ENCODE peak calls at places on chromosome 10, in five cellular contexts. N is BE2C; M is HFFc6; Y is CD4-positive, alpha-beta T cell; U is GM06990. T is an unnamed sample.

GRCh38 chr10:23826399-23826798 is 382.5 kb upstream of the KIAA1217 start:
- DNase-seq in N (no peak), M (no peak), Y (no peak), U (no peak), T (peak; percentile 12)

GRCh38 chr10:1287493-1288480 is 231.6 kb downstream of the WDR37 start:
- DNase-seq in N (no peak), M (no peak), Y (no peak), U (no peak), T (no peak)

GRCh38 chr10:102408728-102409603 is 9.6 kb downstream of the PSD start:
- DNase-seq in N (peak; percentile 77), M (no peak), Y (peak; percentile 61), U (no peak), T (peak; percentile 81)

GRCh38 chr10:76998451-76998850 is 639.2 kb downstream of the KCNMA1 start:
- DNase-seq in N (no peak), M (no peak), Y (no peak), U (no peak), T (no peak)

GRCh38 chr10:17003666-17004065 is 125.9 kb downstream of the CUBN start:
- DNase-seq in N (peak; percentile 34), M (no peak), Y (no peak), U (no peak), T (no peak)

GRCh38 chr10:116122664-116123063 is 150.3 kb downstream of the GFRA1 start:
- DNase-seq in N (no peak), M (no peak), Y (no peak), U (no peak), T (no peak)

GRCh38 chr10:117519366-117519765 is 23.2 kb upstream of the EMX2 start:
- DNase-seq in N (no peak), M (no peak), Y (no peak), U (no peak), T (no peak)

GRCh38 chr10:3772349-3773222 is 12.4 kb downstream of the KLF6 start:
- DNase-seq in N (no peak), M (no peak), Y (no peak), U (no peak), T (no peak)

GRCh38 chr10:125056161-125057132 is 103.9 kb downstream of the CTBP2 start:
- DNase-seq in N (no peak), M (no peak), Y (no peak), U (no peak), T (no peak)

GRCh38 chr10:103854265-103854686 is 1.1 kb downstream of the SH3PXD2A start:
- DNase-seq in N (no peak), M (no peak), Y (no peak), U (no peak), T (no peak)

GRCh38 chr10:55091691-55092328 is 290.8 kb upstream of the PCDH15 start:
- DNase-seq in N (no peak), M (no peak), Y (no peak), U (no peak), T (peak; percentile 3)

GRCh38 chr10:24483701-24484100 is 240.0 kb downstream of the ARHGAP21 start:
- DNase-seq in N (no peak), M (peak; percentile 55), Y (no peak), U (no peak), T (no peak)

GRCh38 chr10:15141136-15142067 is 27.1 kb downstream of the NMT2 start:
- DNase-seq in N (no peak), M (no peak), Y (no peak), U (peak; percentile 29), T (peak; percentile 55)

GRCh38 chr10:61271127-61271780 is 181.9 kb downstream of the TMEM26 start:
- DNase-seq in N (no peak), M (peak; percentile 64), Y (no peak), U (no peak), T (no peak)

GRCh38 chr10:30059209-30060107 is at the start of gene JCAD:
- DNase-seq in N (peak; percentile 71), M (no peak), Y (peak; percentile 34), U (peak; percentile 27), T (peak; percentile 77)

GRCh38 chr10:1402016-1402820 is 335.1 kb downstream of the ADARB2 start:
- DNase-seq in N (no peak), M (no peak), Y (no peak), U (no peak), T (no peak)

GRCh38 chr10:130282492-130283233 is 146.5 kb downstream of the GLRX3 start:
- DNase-seq in N (no peak), M (no peak), Y (no peak), U (no peak), T (no peak)

GRCh38 chr10:58326967-58327381 is 7.8 kb upstream of the UBE2D1 start:
- DNase-seq in N (no peak), M (peak; percentile 39), Y (no peak), U (no peak), T (no peak)

GRCh38 chr10:61039868-61040267 is 95.9 kb upstream of the RHOBTB1 start:
- DNase-seq in N (no peak), M (no peak), Y (no peak), U (no peak), T (no peak)

GRCh38 chr10:76133597-76134255 is 702.3 kb downstream of the LRMDA start:
- DNase-seq in N (peak; percentile 55), M (no peak), Y (no peak), U (no peak), T (no peak)

GRCh38 chr10:100600218-100600617 is 64.5 kb downstream of the HIF1AN start:
- DNase-seq in N (no peak), M (no peak), Y (no peak), U (no peak), T (no peak)

GRCh38 chr10:89414879-89415821 is 782 bp downstream of the IFIT5 start:
- DNase-seq in N (peak; percentile 51), M (peak; percentile 27), Y (peak; percentile 42), U (peak; percentile 70), T (peak; percentile 52)

GRCh38 chr10:91424016-91424415 is 13.9 kb downstream of the HECTD2 start:
- DNase-seq in N (no peak), M (peak; percentile 3), Y (no peak), U (no peak), T (no peak)

GRCh38 chr10:91378061-91378460 is 32.1 kb upstream of the HECTD2 start:
- DNase-seq in N (peak; percentile 54), M (no peak), Y (no peak), U (no peak), T (no peak)

GRCh38 chr10:61335359-61335758 is 117.8 kb downstream of the TMEM26 start:
- DNase-seq in N (no peak), M (no peak), Y (no peak), U (no peak), T (no peak)

GRCh38 chr10:2202401-2202800 is 465.1 kb upstream of the ADARB2 start:
- DNase-seq in N (no peak), M (no peak), Y (no peak), U (no peak), T (no peak)

GRCh38 chr10:42491001-42491592 is 147.3 kb downstream of the ZNF33B start:
- DNase-seq in N (no peak), M (no peak), Y (no peak), U (no peak), T (no peak)

GRCh38 chr10:516766-517165 is 172.7 kb downstream of the DIP2C start:
- DNase-seq in N (no peak), M (no peak), Y (no peak), U (no peak), T (no peak)

GRCh38 chr10:99695761-99696160 is 36.2 kb downstream of the COX15 start:
- DNase-seq in N (no peak), M (peak; percentile 26), Y (no peak), U (no peak), T (no peak)

GRCh38 chr10:5349362-5349761 is 15.4 kb upstream of the UCN3 start:
- DNase-seq in N (no peak), M (no peak), Y (no peak), U (no peak), T (no peak)

GRCh38 chr10:5344746-5345145 is 20.0 kb upstream of the UCN3 start:
- DNase-seq in N (no peak), M (no peak), Y (no peak), U (no peak), T (no peak)

GRCh38 chr10:5343979-5344378 is 20.8 kb upstream of the UCN3 start:
- DNase-seq in N (no peak), M (no peak), Y (no peak), U (no peak), T (no peak)

GRCh38 chr10:5343561-5343960 is 21.2 kb upstream of the UCN3 start:
- DNase-seq in N (no peak), M (no peak), Y (no peak), U (no peak), T (no peak)

DNA sequence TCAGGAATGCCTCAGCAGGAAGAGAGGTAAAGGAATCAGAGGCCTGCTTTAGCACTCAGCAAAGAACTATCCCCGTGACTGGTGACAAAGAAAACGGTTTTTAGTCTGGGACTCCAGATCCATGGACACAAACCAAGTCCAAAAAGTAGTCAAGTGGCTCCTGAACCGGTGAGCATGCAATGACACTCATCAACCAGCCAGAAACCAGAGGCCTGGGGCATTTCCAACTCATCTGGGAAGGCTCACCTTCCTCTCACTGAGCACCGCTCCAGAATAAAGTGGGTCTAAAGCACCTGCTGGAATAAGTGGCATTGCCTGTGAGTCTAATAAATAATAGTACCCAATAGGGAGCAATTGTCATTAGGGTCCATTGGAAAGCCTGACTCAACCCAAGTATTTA is 17.9 kb upstream of the UCN3 start:
- DNase-seq in N (no peak), M (no peak), Y (no peak), U (no peak), T (no peak)
- TF ChIP-seq CTCF in N (no peak), M (no peak), Y (no peak), U (no peak), T (no peak)

GRCh38 chr10:7389346-7389745 is 21.5 kb downstream of the SFMBT2 start:
- DNase-seq in N (no peak), M (no peak), Y (no peak), U (no peak), T (no peak)

GRCh38 chr10:7391748-7392147 is 19.1 kb downstream of the SFMBT2 start:
- DNase-seq in N (no peak), M (no peak), Y (no peak), U (no peak), T (no peak)

GRCh38 chr10:7389844-7390243 is 21.0 kb downstream of the SFMBT2 start:
- DNase-seq in N (no peak), M (no peak), Y (no peak), U (no peak), T (no peak)

GRCh38 chr10:7385114-7385513 is 25.7 kb downstream of the SFMBT2 start:
- DNase-seq in N (no peak), M (no peak), Y (no peak), U (no peak), T (no peak)

DNA sequence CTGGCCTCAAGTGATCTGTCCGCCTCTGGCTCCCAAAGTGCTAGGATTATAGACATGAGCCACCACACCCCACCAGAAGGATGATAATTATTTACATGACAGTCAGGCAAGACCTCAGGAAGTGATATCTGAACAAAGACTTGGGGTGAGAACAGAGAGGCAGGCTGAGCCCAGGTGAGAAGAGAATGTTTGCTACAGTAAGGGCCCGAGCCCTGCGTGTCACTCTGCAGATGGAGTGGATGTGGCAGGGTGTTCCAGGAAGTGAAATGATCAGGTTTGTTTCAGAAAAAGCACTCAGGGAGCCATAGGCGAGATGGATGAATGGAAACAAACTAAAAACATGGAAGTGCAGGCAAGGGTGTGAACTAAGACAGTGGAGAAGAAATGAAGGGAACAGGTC is 22.2 kb downstream of the SFMBT2 start:
- DNase-seq in N (no peak), M (no peak), Y (no peak), U (no peak), T (no peak)
- TF ChIP-seq CTCF in N (no peak), M (no peak), Y (no peak), U (no peak), T (no peak)

GRCh38 chr10:57202356-57202755 is 841.3 kb upstream of the ZWINT start:
- DNase-seq in N (no peak), M (no peak), Y (no peak), U (no peak), T (no peak)
- TF ChIP-seq CTCF in N (no peak), M (no peak), Y (no peak), U (no peak), T (no peak)

GRCh38 chr10:111207525-111207924 is 130.7 kb downstream of the ADRA2A start:
- DNase-seq in N (peak; percentile 28), M (no peak), Y (no peak), U (no peak), T (peak; percentile 19)
- TF ChIP-seq CTCF in N (peak; percentile 62), M (peak; percentile 7), Y (no peak), U (peak; percentile 49), T (no peak)